ENCODE peak calls at places on chromosomes 16 and 17, in ten cellular contexts. One of them, this sample, is unnamed.

GRCh38 chr16:70689035-70689969 is 3.4 kb upstream of the MTSS2 start:
- DNase-seq in stimulated activated CD4-positive, alpha-beta T cell treated with anti-CD3 and anti-CD28 coated beads, Interleukin-15, amount 100 ng/mL, for 1 hour: no peak
- DNase-seq in iris pigment epithelial cell: no peak
- DNase-seq in fibroblast of lung: no peak
- DNase-seq in C1 segment of cervical spinal cord: no peak
- DNase-seq in RPMI7951: no peak
- DNase-seq in CD8-positive, alpha-beta memory T cell: no peak
- DNase-seq in foreskin fibroblast: no peak
- DNase-seq in glutamatergic neuron: peak
- DNase-seq in brain microvascular endothelial cell: no peak
- DNase-seq in this sample: no peak

GRCh38 chr16:84138824-84139627 is 6.0 kb downstream of the HSDL1 start:
- DNase-seq in brain microvascular endothelial cell: no peak
- DNase-seq in foreskin fibroblast: peak
- DNase-seq in stimulated activated CD4-positive, alpha-beta T cell treated with anti-CD3 and anti-CD28 coated beads, Interleukin-15, amount 100 ng/mL, for 1 hour: no peak
- DNase-seq in C1 segment of cervical spinal cord: no peak
- DNase-seq in RPMI7951: peak
- DNase-seq in CD8-positive, alpha-beta memory T cell: no peak
- DNase-seq in iris pigment epithelial cell: peak
- DNase-seq in fibroblast of lung: peak
- DNase-seq in glutamatergic neuron: peak
- DNase-seq in this sample: no peak

GRCh38 chr17:59859444-59860025 is 33.2 kb downstream of the TUBD1 start:
- DNase-seq in fibroblast of lung: peak
- DNase-seq in glutamatergic neuron: no peak
- DNase-seq in RPMI7951: peak
- DNase-seq in stimulated activated CD4-positive, alpha-beta T cell treated with anti-CD3 and anti-CD28 coated beads, Interleukin-15, amount 100 ng/mL, for 1 hour: no peak
- DNase-seq in iris pigment epithelial cell: peak
- DNase-seq in C1 segment of cervical spinal cord: no peak
- DNase-seq in foreskin fibroblast: no peak
- DNase-seq in brain microvascular endothelial cell: peak
- DNase-seq in CD8-positive, alpha-beta memory T cell: no peak
- DNase-seq in this sample: no peak

GRCh38 chr16:88527186-88527936 is 42.8 kb upstream of the ZC3H18 start:
- DNase-seq in iris pigment epithelial cell: peak
- DNase-seq in CD8-positive, alpha-beta memory T cell: peak
- DNase-seq in C1 segment of cervical spinal cord: peak
- DNase-seq in fibroblast of lung: peak
- DNase-seq in RPMI7951: peak
- DNase-seq in foreskin fibroblast: peak
- DNase-seq in brain microvascular endothelial cell: peak
- DNase-seq in glutamatergic neuron: peak
- DNase-seq in stimulated activated CD4-positive, alpha-beta T cell treated with anti-CD3 and anti-CD28 coated beads, Interleukin-15, amount 100 ng/mL, for 1 hour: peak
- DNase-seq in this sample: peak

GRCh38 chr17:39607851-39608130 is at the start of gene NEUROD2:
- DNase-seq in RPMI7951: no peak
- DNase-seq in iris pigment epithelial cell: no peak
- DNase-seq in C1 segment of cervical spinal cord: no peak
- DNase-seq in stimulated activated CD4-positive, alpha-beta T cell treated with anti-CD3 and anti-CD28 coated beads, Interleukin-15, amount 100 ng/mL, for 1 hour: no peak
- DNase-seq in glutamatergic neuron: no peak
- DNase-seq in brain microvascular endothelial cell: no peak
- DNase-seq in foreskin fibroblast: no peak
- DNase-seq in CD8-positive, alpha-beta memory T cell: no peak
- DNase-seq in fibroblast of lung: no peak
- DNase-seq in this sample: peak

GRCh38 chr17:80491478-80492342 is 15.3 kb upstream of the NPTX1 start:
- DNase-seq in CD8-positive, alpha-beta memory T cell: no peak
- DNase-seq in RPMI7951: no peak
- DNase-seq in brain microvascular endothelial cell: no peak
- DNase-seq in stimulated activated CD4-positive, alpha-beta T cell treated with anti-CD3 and anti-CD28 coated beads, Interleukin-15, amount 100 ng/mL, for 1 hour: no peak
- DNase-seq in glutamatergic neuron: peak
- DNase-seq in C1 segment of cervical spinal cord: no peak
- DNase-seq in fibroblast of lung: no peak
- DNase-seq in iris pigment epithelial cell: no peak
- DNase-seq in foreskin fibroblast: no peak
- DNase-seq in this sample: peak

GRCh38 chr17:7834891-7835817 is 1.1 kb downstream of the KDM6B start:
- DNase-seq in fibroblast of lung: peak
- DNase-seq in foreskin fibroblast: peak
- DNase-seq in CD8-positive, alpha-beta memory T cell: peak
- DNase-seq in stimulated activated CD4-positive, alpha-beta T cell treated with anti-CD3 and anti-CD28 coated beads, Interleukin-15, amount 100 ng/mL, for 1 hour: peak
- DNase-seq in RPMI7951: peak
- DNase-seq in C1 segment of cervical spinal cord: peak
- DNase-seq in iris pigment epithelial cell: peak
- DNase-seq in glutamatergic neuron: peak
- DNase-seq in brain microvascular endothelial cell: peak
- DNase-seq in this sample: peak

GRCh38 chr17:52201764-52202571 is 43.5 kb upstream of the CA10 start:
- DNase-seq in iris pigment epithelial cell: no peak
- DNase-seq in RPMI7951: no peak
- DNase-seq in fibroblast of lung: no peak
- DNase-seq in brain microvascular endothelial cell: no peak
- DNase-seq in foreskin fibroblast: no peak
- DNase-seq in glutamatergic neuron: no peak
- DNase-seq in CD8-positive, alpha-beta memory T cell: no peak
- DNase-seq in C1 segment of cervical spinal cord: no peak
- DNase-seq in stimulated activated CD4-positive, alpha-beta T cell treated with anti-CD3 and anti-CD28 coated beads, Interleukin-15, amount 100 ng/mL, for 1 hour: no peak
- DNase-seq in this sample: no peak

This sample was measured in ecto neural progenitor cell.